ENCODE peak calls at places on chromosomes 5 and 9, in ten cellular contexts. K is left ventricle myocardium inferior; G is A549; T is WERI-Rb-1; A is dorsolateral prefrontal cortex; Q is uterus; W is foreskin keratinocyte; E is CD8-positive, alpha-beta T cell; R is endothelial cell of umbilical vein; L is stomach. J is an unnamed sample.

GRCh38 chr9:27925815-27926214 is 352.5 kb upstream of the C9orf72 start:
- DNase-seq in K (no peak), G (no peak), T (no peak), A (no peak), Q (no peak), W (no peak), E (no peak), R (no peak), L (no peak), J (no peak)

GRCh38 chr9:88313364-88314220 is 74.7 kb upstream of the SPIN1 start:
- DNase-seq in K (no peak), G (no peak), T (no peak), A (no peak), Q (no peak), W (no peak), E (peak), R (no peak), L (no peak), J (no peak)

GRCh38 chr9:76246680-76247079 is 147.5 kb downstream of the RFK start:
- DNase-seq in K (no peak), G (no peak), T (no peak), A (no peak), Q (no peak), W (no peak), E (no peak), R (no peak), L (no peak), J (no peak)

GRCh38 chr5:95424526-95424925 is 33.4 kb downstream of the FAM81B start:
- DNase-seq in K (no peak), G (no peak), T (no peak), A (no peak), Q (no peak), W (no peak), E (no peak), R (no peak), L (no peak), J (no peak)

GRCh38 chr9:88749420-88749819 is 214.4 kb downstream of the NXNL2 start:
- DNase-seq in K (no peak), G (no peak), T (no peak), A (no peak), Q (no peak), W (peak), E (no peak), R (no peak), L (no peak), J (no peak)

GRCh38 chr5:31598640-31599611 is 40.0 kb upstream of the PDZD2 start:
- DNase-seq in K (no peak), G (no peak), T (no peak), A (no peak), Q (no peak), W (no peak), E (no peak), R (no peak), L (no peak), J (no peak)

GRCh38 chr9:19229725-19230355 is 653 bp upstream of the DENND4C start:
- DNase-seq in K (peak), G (peak), T (peak), A (peak), Q (no peak), W (peak), E (no peak), R (peak), L (no peak), J (no peak)

GRCh38 chr5:19891658-19892057 is 96.3 kb downstream of the CDH18 start:
- DNase-seq in K (no peak), G (no peak), T (no peak), A (no peak), Q (no peak), W (peak), E (no peak), R (no peak), L (no peak), J (no peak)

GRCh38 chr9:27482709-27483108 is 41.4 kb upstream of the IFNK start:
- DNase-seq in K (no peak), G (no peak), T (no peak), A (no peak), Q (no peak), W (no peak), E (no peak), R (no peak), L (no peak), J (no peak)

GRCh38 chr9:87270241-87271234 is 227.1 kb upstream of the DAPK1 start:
- DNase-seq in K (peak), G (no peak), T (no peak), A (no peak), Q (peak), W (no peak), E (no peak), R (peak), L (no peak), J (peak)

GRCh38 chr5:134148316-134148715 is 28.4 kb downstream of the SKP1 start:
- DNase-seq in K (no peak), G (no peak), T (no peak), A (no peak), Q (no peak), W (no peak), E (no peak), R (no peak), L (peak), J (no peak)

GRCh38 chr9:23117621-23118020 is 671.0 kb downstream of the DMRTA1 start:
- DNase-seq in K (no peak), G (no peak), T (no peak), A (no peak), Q (no peak), W (peak), E (no peak), R (peak), L (no peak), J (no peak)

GRCh38 chr5:55897905-55898304 is 46.7 kb downstream of the IL31RA start:
- DNase-seq in K (peak), G (no peak), T (no peak), A (no peak), Q (peak), W (no peak), E (no peak), R (no peak), L (no peak), J (peak)

GRCh38 chr9:121222524-121223171 is 21.0 kb upstream of the RAB14 start:
- DNase-seq in K (no peak), G (peak), T (peak), A (no peak), Q (no peak), W (no peak), E (no peak), R (peak), L (no peak), J (peak)

GRCh38 chr9:5622019-5622418 is 6.9 kb upstream of the RIC1 start:
- DNase-seq in K (no peak), G (peak), T (no peak), A (no peak), Q (no peak), W (peak), E (no peak), R (no peak), L (no peak), J (no peak)

GRCh38 chr5:168766038-168766700 is 187.0 kb upstream of the PANK3 start:
- DNase-seq in K (no peak), G (no peak), T (no peak), A (peak), Q (no peak), W (no peak), E (no peak), R (no peak), L (no peak), J (no peak)

GRCh38 chr9:136152931-136153330 is 34.3 kb upstream of the TMEM250 start:
- DNase-seq in K (no peak), G (no peak), T (no peak), A (no peak), Q (no peak), W (no peak), E (no peak), R (no peak), L (no peak), J (no peak)

GRCh38 chr5:66744040-66744439 is 147.8 kb downstream of the MAST4 start:
- DNase-seq in K (peak), G (no peak), T (no peak), A (no peak), Q (no peak), W (no peak), E (no peak), R (no peak), L (no peak), J (no peak)

GRCh38 chr9:129889936-129890717 is 54.9 kb downstream of the USP20 start:
- DNase-seq in K (no peak), G (no peak), T (no peak), A (no peak), Q (no peak), W (no peak), E (peak), R (no peak), L (peak), J (no peak)

GRCh38 chr9:36738318-36738975 is 165.8 kb downstream of the MELK start:
- DNase-seq in K (no peak), G (peak), T (no peak), A (no peak), Q (no peak), W (peak), E (no peak), R (no peak), L (no peak), J (no peak)

GRCh38 chr5:11903614-11904269 is 504 bp downstream of the CTNND2 start:
- DNase-seq in K (no peak), G (peak), T (peak), A (no peak), Q (no peak), W (no peak), E (no peak), R (no peak), L (no peak), J (peak)
- H3K27ac ChIP-seq in K (no peak), G (no peak), T (peak), A (peak), Q (no peak), W (no peak), E (no peak), R (no peak), L (no peak), J (peak)

GRCh38 chr5:170273968-170274710 is 23.4 kb downstream of the LCP2 start:
- DNase-seq in K (no peak), G (peak), T (no peak), A (peak), Q (no peak), W (no peak), E (peak), R (peak), L (peak), J (no peak)
- TF ChIP-seq CTCF in K (peak), G (peak), T (peak), A (peak), Q (no peak), W (peak), E (peak), R (no peak), L (no peak), J (peak)

DNA sequence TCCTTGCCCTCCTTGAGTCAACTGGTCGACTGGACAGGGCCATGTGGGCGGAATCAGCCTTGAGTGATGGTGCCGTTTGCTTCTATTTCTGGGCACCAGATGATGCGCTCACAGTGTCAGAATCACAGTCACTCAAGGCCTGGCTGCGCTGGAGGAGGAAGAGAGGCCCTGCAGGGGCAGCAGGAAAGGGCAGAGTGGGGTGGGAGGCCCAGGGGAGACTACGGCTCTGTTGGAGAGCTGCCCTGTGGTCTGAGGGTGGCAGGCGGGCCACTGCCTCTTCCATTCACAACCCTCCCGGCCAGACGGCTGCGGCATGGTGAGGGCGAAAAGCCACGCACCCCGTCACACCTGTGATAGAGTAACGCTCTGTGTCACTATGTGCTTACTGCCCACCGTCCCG is 9.8 kb downstream of the PLPP7 start:
- DNase-seq in K (no peak), G (no peak), T (no peak), A (no peak), Q (no peak), W (no peak), E (no peak), R (no peak), L (no peak), J (no peak)
- H3K27ac ChIP-seq in K (peak), G (no peak), T (no peak), A (no peak), Q (no peak), W (no peak), E (no peak), R (no peak), L (no peak), J (no peak)

GRCh38 chr5:143683459-143683858 is 128.5 kb upstream of the HMHB1 start:
- DNase-seq in K (no peak), G (peak), T (no peak), A (no peak), Q (no peak), W (no peak), E (no peak), R (no peak), L (no peak), J (no peak)

GRCh38 chr5:143682788-143683419 is 129.1 kb upstream of the HMHB1 start:
- DNase-seq in K (no peak), G (no peak), T (no peak), A (no peak), Q (no peak), W (no peak), E (no peak), R (no peak), L (no peak), J (no peak)

GRCh38 chr5:143682221-143682620 is 129.7 kb upstream of the HMHB1 start:
- DNase-seq in K (no peak), G (peak), T (no peak), A (no peak), Q (no peak), W (no peak), E (no peak), R (no peak), L (no peak), J (no peak)

GRCh38 chr5:143687604-143688003 is 124.4 kb upstream of the HMHB1 start:
- DNase-seq in K (no peak), G (no peak), T (no peak), A (no peak), Q (no peak), W (no peak), E (no peak), R (no peak), L (no peak), J (no peak)

GRCh38 chr5:143685416-143685815 is 126.5 kb upstream of the HMHB1 start:
- DNase-seq in K (no peak), G (peak), T (no peak), A (no peak), Q (no peak), W (no peak), E (no peak), R (peak), L (no peak), J (no peak)
- TF ChIP-seq CTCF in K (peak), G (no peak), T (peak), A (peak), Q (no peak), W (peak), E (no peak), R (no peak), L (no peak), J (peak)